ENCODE peak calls at places on chromosome 12, in nine cellular contexts. One of them, this sample, is unnamed.

GRCh38 chr12:22856120-22856699 is 231.2 kb downstream of the ETNK1 start:
- DNase-seq in astrocyte of the spinal cord: peak; percentile 53
- DNase-seq in stomach: no peak
- DNase-seq in tibial artery: no peak
- DNase-seq in left ventricle myocardium inferior: no peak
- DNase-seq in coronary artery: no peak
- DNase-seq in Peyer's patch: no peak
- DNase-seq in IMR-90: peak; percentile 45
- DNase-seq in neural progenitor cell: peak; percentile 24
- DNase-seq in this sample: peak; percentile 63

GRCh38 chr12:132289356-132290202 is 39.8 kb downstream of the GALNT9 start:
- DNase-seq in IMR-90: no peak
- DNase-seq in astrocyte of the spinal cord: no peak
- DNase-seq in neural progenitor cell: peak; percentile 76
- DNase-seq in stomach: no peak
- DNase-seq in tibial artery: no peak
- DNase-seq in coronary artery: no peak
- DNase-seq in left ventricle myocardium inferior: no peak
- DNase-seq in Peyer's patch: no peak
- DNase-seq in this sample: no peak

GRCh38 chr12:2256453-2256852 is 203.7 kb downstream of the CACNA1C start:
- DNase-seq in coronary artery: no peak
- DNase-seq in stomach: no peak
- DNase-seq in IMR-90: peak; percentile 95
- DNase-seq in left ventricle myocardium inferior: no peak
- DNase-seq in neural progenitor cell: no peak
- DNase-seq in tibial artery: no peak
- DNase-seq in Peyer's patch: no peak
- DNase-seq in astrocyte of the spinal cord: peak; percentile 47
- DNase-seq in this sample: peak; percentile 81

GRCh38 chr12:55876110-55876509 is 33.4 kb upstream of the MMP19 start:
- DNase-seq in stomach: no peak
- DNase-seq in neural progenitor cell: no peak
- DNase-seq in tibial artery: no peak
- DNase-seq in left ventricle myocardium inferior: no peak
- DNase-seq in Peyer's patch: no peak
- DNase-seq in IMR-90: no peak
- DNase-seq in coronary artery: no peak
- DNase-seq in astrocyte of the spinal cord: no peak
- DNase-seq in this sample: no peak

GRCh38 chr12:107196681-107197080 is 103.3 kb upstream of the CRY1 start:
- DNase-seq in coronary artery: no peak
- DNase-seq in left ventricle myocardium inferior: no peak
- DNase-seq in neural progenitor cell: no peak
- DNase-seq in IMR-90: peak; percentile 69
- DNase-seq in astrocyte of the spinal cord: peak; percentile 56
- DNase-seq in stomach: no peak
- DNase-seq in Peyer's patch: no peak
- DNase-seq in tibial artery: no peak
- DNase-seq in this sample: peak; percentile 4

GRCh38 chr12:77667101-77667500 is 163.6 kb upstream of the NAV3 start:
- DNase-seq in IMR-90: peak; percentile 4
- DNase-seq in coronary artery: no peak
- DNase-seq in neural progenitor cell: no peak
- DNase-seq in tibial artery: no peak
- DNase-seq in astrocyte of the spinal cord: peak; percentile 97
- DNase-seq in stomach: no peak
- DNase-seq in Peyer's patch: no peak
- DNase-seq in left ventricle myocardium inferior: no peak
- DNase-seq in this sample: peak; percentile 30

GRCh38 chr12:105342464-105342863 is 12.0 kb downstream of the C12orf75 start:
- DNase-seq in tibial artery: no peak
- DNase-seq in coronary artery: no peak
- DNase-seq in neural progenitor cell: peak; percentile 37
- DNase-seq in astrocyte of the spinal cord: no peak
- DNase-seq in left ventricle myocardium inferior: no peak
- DNase-seq in Peyer's patch: no peak
- DNase-seq in stomach: no peak
- DNase-seq in IMR-90: no peak
- DNase-seq in this sample: no peak

GRCh38 chr12:32819424-32819823 is 63.7 kb upstream of the YARS2 start:
- DNase-seq in astrocyte of the spinal cord: no peak
- DNase-seq in tibial artery: no peak
- DNase-seq in coronary artery: no peak
- DNase-seq in stomach: no peak
- DNase-seq in IMR-90: no peak
- DNase-seq in neural progenitor cell: no peak
- DNase-seq in Peyer's patch: no peak
- DNase-seq in left ventricle myocardium inferior: no peak
- DNase-seq in this sample: no peak

GRCh38 chr12:32768518-32768917 is 12.8 kb upstream of the YARS2 start:
- DNase-seq in astrocyte of the spinal cord: no peak
- DNase-seq in stomach: no peak
- DNase-seq in left ventricle myocardium inferior: no peak
- DNase-seq in IMR-90: no peak
- DNase-seq in Peyer's patch: no peak
- DNase-seq in coronary artery: no peak
- DNase-seq in tibial artery: no peak
- DNase-seq in neural progenitor cell: no peak
- DNase-seq in this sample: no peak

GRCh38 chr12:46267618-46268348 is 1.1 kb downstream of the SLC38A1 start:
- DNase-seq in stomach: no peak
- DNase-seq in astrocyte of the spinal cord: peak; percentile 37
- DNase-seq in neural progenitor cell: peak; percentile 49
- DNase-seq in left ventricle myocardium inferior: no peak
- DNase-seq in coronary artery: no peak
- DNase-seq in tibial artery: no peak
- DNase-seq in IMR-90: peak; percentile 24
- DNase-seq in Peyer's patch: no peak
- DNase-seq in this sample: peak; percentile 46

GRCh38 chr12:67909091-67909531 is 80.1 kb upstream of the IFNG-AS1 start:
- DNase-seq in coronary artery: no peak
- DNase-seq in left ventricle myocardium inferior: no peak
- DNase-seq in IMR-90: peak; percentile 75
- DNase-seq in stomach: no peak
- DNase-seq in astrocyte of the spinal cord: peak; percentile 80
- DNase-seq in neural progenitor cell: no peak
- DNase-seq in tibial artery: no peak
- DNase-seq in Peyer's patch: no peak
- DNase-seq in this sample: peak; percentile 41

GRCh38 chr12:54259194-54260011 is 20.5 kb downstream of the CBX5 start:
- DNase-seq in stomach: peak; percentile 55
- DNase-seq in IMR-90: peak; percentile 87
- DNase-seq in neural progenitor cell: peak; percentile 99
- DNase-seq in left ventricle myocardium inferior: peak; percentile 60
- DNase-seq in coronary artery: peak; percentile 79
- DNase-seq in tibial artery: peak; percentile 87
- DNase-seq in Peyer's patch: no peak
- DNase-seq in astrocyte of the spinal cord: peak; percentile 94
- DNase-seq in this sample: peak; percentile 79

GRCh38 chr12:20528208-20528607 is 159.9 kb downstream of the PDE3A start:
- DNase-seq in stomach: no peak
- DNase-seq in tibial artery: no peak
- DNase-seq in neural progenitor cell: no peak
- DNase-seq in IMR-90: no peak
- DNase-seq in astrocyte of the spinal cord: no peak
- DNase-seq in left ventricle myocardium inferior: no peak
- DNase-seq in Peyer's patch: no peak
- DNase-seq in coronary artery: no peak
- DNase-seq in this sample: no peak

GRCh38 chr12:100706029-100706428 is 88.5 kb upstream of the ANO4 start:
- DNase-seq in astrocyte of the spinal cord: peak; percentile 78
- DNase-seq in tibial artery: no peak
- DNase-seq in neural progenitor cell: no peak
- DNase-seq in left ventricle myocardium inferior: no peak
- DNase-seq in Peyer's patch: no peak
- DNase-seq in IMR-90: peak; percentile 92
- DNase-seq in coronary artery: no peak
- DNase-seq in stomach: no peak
- DNase-seq in this sample: peak; percentile 90

GRCh38 chr12:128606040-128606439 is 217.7 kb downstream of the SLC15A4 start:
- DNase-seq in Peyer's patch: no peak
- DNase-seq in IMR-90: no peak
- DNase-seq in stomach: no peak
- DNase-seq in coronary artery: no peak
- DNase-seq in neural progenitor cell: no peak
- DNase-seq in left ventricle myocardium inferior: no peak
- DNase-seq in tibial artery: no peak
- DNase-seq in astrocyte of the spinal cord: peak; percentile 57
- DNase-seq in this sample: no peak

GRCh38 chr12:26868505-26869494 is 35.8 kb upstream of the ITPR2 start:
- DNase-seq in stomach: no peak
- DNase-seq in tibial artery: no peak
- DNase-seq in coronary artery: no peak
- DNase-seq in left ventricle myocardium inferior: no peak
- DNase-seq in neural progenitor cell: no peak
- DNase-seq in astrocyte of the spinal cord: no peak
- DNase-seq in Peyer's patch: no peak
- DNase-seq in IMR-90: no peak
- DNase-seq in this sample: no peak

GRCh38 chr12:26861690-26862089 is 28.7 kb upstream of the ITPR2 start:
- DNase-seq in stomach: no peak
- DNase-seq in IMR-90: no peak
- DNase-seq in Peyer's patch: no peak
- DNase-seq in tibial artery: no peak
- DNase-seq in astrocyte of the spinal cord: no peak
- DNase-seq in neural progenitor cell: no peak
- DNase-seq in left ventricle myocardium inferior: no peak
- DNase-seq in coronary artery: no peak
- DNase-seq in this sample: no peak

GRCh38 chr12:26867084-26867483 is 34.1 kb upstream of the ITPR2 start:
- DNase-seq in left ventricle myocardium inferior: no peak
- DNase-seq in stomach: no peak
- DNase-seq in Peyer's patch: no peak
- DNase-seq in IMR-90: no peak
- DNase-seq in coronary artery: no peak
- DNase-seq in astrocyte of the spinal cord: no peak
- DNase-seq in neural progenitor cell: no peak
- DNase-seq in tibial artery: no peak
- DNase-seq in this sample: no peak

GRCh38 chr12:26857465-26858176 is 24.6 kb upstream of the ITPR2 start:
- DNase-seq in left ventricle myocardium inferior: no peak
- DNase-seq in stomach: no peak
- DNase-seq in neural progenitor cell: no peak
- DNase-seq in coronary artery: no peak
- DNase-seq in IMR-90: no peak
- DNase-seq in astrocyte of the spinal cord: no peak
- DNase-seq in tibial artery: no peak
- DNase-seq in Peyer's patch: no peak
- DNase-seq in this sample: no peak

DNA sequence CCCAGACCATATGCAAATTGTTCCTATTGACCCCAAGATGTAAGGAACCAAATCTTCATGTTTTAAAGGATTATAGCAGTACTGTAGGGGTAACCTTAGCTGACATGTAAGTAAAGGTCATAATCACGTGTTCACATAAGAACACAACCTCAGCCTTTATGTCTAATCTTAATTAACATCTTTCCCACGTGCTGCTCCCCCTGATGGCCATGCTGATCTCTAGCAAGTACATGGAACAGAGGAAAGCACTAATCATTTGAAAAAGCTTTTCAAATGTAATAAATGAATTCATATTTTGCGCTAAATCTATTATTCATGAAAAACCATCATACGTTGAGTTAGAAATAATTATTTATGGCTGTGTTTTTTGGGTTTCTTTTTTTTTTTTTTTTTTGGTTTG is 30.5 kb upstream of the ITPR2 start:
- DNase-seq in coronary artery: no peak
- DNase-seq in IMR-90: peak; percentile 13
- DNase-seq in neural progenitor cell: peak; percentile 12
- DNase-seq in Peyer's patch: no peak
- DNase-seq in left ventricle myocardium inferior: no peak
- DNase-seq in tibial artery: no peak
- DNase-seq in stomach: no peak
- DNase-seq in astrocyte of the spinal cord: no peak
- DNase-seq in this sample: peak; percentile 27
- TF ChIP-seq CTCF in coronary artery: no peak
- TF ChIP-seq CTCF in IMR-90: peak; percentile 35
- TF ChIP-seq CTCF in neural progenitor cell: peak; percentile 48
- TF ChIP-seq CTCF in Peyer's patch: no peak
- TF ChIP-seq CTCF in left ventricle myocardium inferior: no peak
- TF ChIP-seq CTCF in tibial artery: no peak
- TF ChIP-seq CTCF in stomach: no peak
- TF ChIP-seq CTCF in astrocyte of the spinal cord: peak; percentile 47
- TF ChIP-seq CTCF in this sample: peak; percentile 46

DNA sequence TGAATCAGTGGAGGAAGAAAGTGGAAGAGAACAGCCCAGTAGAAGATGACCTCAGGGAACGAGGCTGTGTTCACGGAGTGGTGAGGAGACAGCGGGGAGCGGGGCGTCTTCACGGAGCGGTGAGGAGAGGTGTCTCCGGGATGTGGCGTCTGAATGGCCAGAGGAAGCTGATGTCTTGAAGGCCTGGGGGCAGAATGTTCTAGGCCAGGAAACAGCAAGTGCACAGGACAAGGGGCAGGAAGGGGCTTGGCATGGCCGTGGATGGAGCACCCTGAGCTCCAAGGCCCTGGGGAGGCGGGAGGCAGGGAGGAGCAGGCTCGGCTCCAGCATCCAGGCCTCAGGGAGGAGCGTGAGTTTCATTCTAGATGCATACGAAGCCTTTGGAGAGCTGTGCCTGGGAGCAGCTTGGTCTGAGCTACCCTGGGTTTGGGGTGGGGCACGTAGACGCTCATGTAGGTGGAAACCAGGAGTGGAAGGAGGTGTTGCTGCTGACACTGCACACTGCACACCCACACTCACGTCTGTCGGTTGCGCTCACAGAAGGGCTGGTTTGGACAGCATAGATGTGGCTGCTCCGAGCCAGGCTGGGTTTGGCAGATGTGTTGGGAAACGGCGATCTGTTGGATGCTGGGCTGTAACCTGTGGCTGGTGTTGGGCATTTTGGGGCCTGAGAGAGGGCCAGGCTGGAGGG is 131.6 kb downstream of the ADGRD1 start:
- DNase-seq in left ventricle myocardium inferior: peak; percentile 41
- DNase-seq in tibial artery: peak; percentile 60
- DNase-seq in stomach: peak; percentile 21
- DNase-seq in neural progenitor cell: no peak
- DNase-seq in Peyer's patch: peak; percentile 36
- DNase-seq in astrocyte of the spinal cord: no peak
- DNase-seq in IMR-90: no peak
- DNase-seq in coronary artery: peak; percentile 60
- DNase-seq in this sample: no peak
- H3K4me3 ChIP-seq in left ventricle myocardium inferior: no peak overlapping the region
- H3K4me3 ChIP-seq in tibial artery: no peak overlapping the region
- H3K4me3 ChIP-seq in stomach: no peak overlapping the region
- H3K4me3 ChIP-seq in neural progenitor cell: no peak overlapping the region
- H3K4me3 ChIP-seq in Peyer's patch: no peak overlapping the region
- H3K4me3 ChIP-seq in astrocyte of the spinal cord: no peak overlapping the region
- H3K4me3 ChIP-seq in IMR-90: no peak overlapping the region
- H3K4me3 ChIP-seq in coronary artery: no peak overlapping the region
- H3K4me3 ChIP-seq in this sample: no peak overlapping the region

GRCh38 chr12:109910969-109911348 is 10.9 kb downstream of the TCHP start:
- DNase-seq in neural progenitor cell: peak; percentile 77
- DNase-seq in IMR-90: peak; percentile 20
- DNase-seq in astrocyte of the spinal cord: peak; percentile 19
- DNase-seq in tibial artery: no peak
- DNase-seq in coronary artery: no peak
- DNase-seq in left ventricle myocardium inferior: no peak
- DNase-seq in stomach: no peak
- DNase-seq in Peyer's patch: peak; percentile 58
- DNase-seq in this sample: peak; percentile 47
- TF ChIP-seq CTCF in neural progenitor cell: peak; percentile 63
- TF ChIP-seq CTCF in IMR-90: peak; percentile 55
- TF ChIP-seq CTCF in astrocyte of the spinal cord: peak; percentile 57
- TF ChIP-seq CTCF in tibial artery: no peak
- TF ChIP-seq CTCF in coronary artery: no peak
- TF ChIP-seq CTCF in left ventricle myocardium inferior: no peak
- TF ChIP-seq CTCF in stomach: no peak
- TF ChIP-seq CTCF in Peyer's patch: no peak
- TF ChIP-seq CTCF in this sample: peak; percentile 44

GRCh38 chr12:102429755-102430154 is 50.6 kb downstream of the IGF1 start:
- DNase-seq in stomach: no peak
- DNase-seq in IMR-90: no peak
- DNase-seq in Peyer's patch: no peak
- DNase-seq in tibial artery: no peak
- DNase-seq in neural progenitor cell: no peak
- DNase-seq in astrocyte of the spinal cord: no peak
- DNase-seq in coronary artery: no peak
- DNase-seq in left ventricle myocardium inferior: no peak
- DNase-seq in this sample: no peak
- H3K4me3 ChIP-seq in stomach: no peak overlapping the region
- H3K4me3 ChIP-seq in IMR-90: no peak overlapping the region
- H3K4me3 ChIP-seq in Peyer's patch: no peak overlapping the region
- H3K4me3 ChIP-seq in tibial artery: no peak overlapping the region
- H3K4me3 ChIP-seq in neural progenitor cell: no peak overlapping the region
- H3K4me3 ChIP-seq in astrocyte of the spinal cord: no peak overlapping the region
- H3K4me3 ChIP-seq in coronary artery: no peak overlapping the region
- H3K4me3 ChIP-seq in left ventricle myocardium inferior: no peak overlapping the region
- H3K4me3 ChIP-seq in this sample: no peak overlapping the region

This sample was measured in fibroblast of mammary gland.